ENCODE peak calls at places on chromosomes 4 and X, in seven cellular contexts. Y is OCI-M1, D is GM04504, G is iPS DF 19.7, U is left cardiac atrium, J is fibroblast of the conjunctiva, A is cardiac muscle cell. Q is an unnamed sample.

GRCh38 chr4:33685939-33686338 is 2558.4 kb downstream of the ARAP2 start:
- DNase-seq in Y (no peak), D (no peak), G (no peak), U (no peak), J (no peak), A (no peak), Q (no peak)

GRCh38 chrX:64975491-64975890 is 759 bp downstream of the ZC4H2 start:
- DNase-seq in Y (no peak), D (no peak), G (no peak), U (peak), J (no peak), A (peak), Q (peak)

GRCh38 chr4:125390126-125390525 is 75.4 kb downstream of the FAT4 start:
- DNase-seq in Y (peak), D (peak), G (no peak), U (no peak), J (peak), A (no peak), Q (no peak)

GRCh38 chrX:25016938-25017598 is 1.3 kb upstream of the ARX start:
- DNase-seq in Y (no peak), D (no peak), G (no peak), U (no peak), J (no peak), A (no peak), Q (no peak)

GRCh38 chr4:33696066-33696465 is 2548.2 kb downstream of the ARAP2 start:
- DNase-seq in Y (peak), D (no peak), G (no peak), U (no peak), J (no peak), A (no peak), Q (no peak)

GRCh38 chr4:174230680-174231079 is 52.8 kb downstream of the FBXO8 start:
- DNase-seq in Y (no peak), D (no peak), G (no peak), U (no peak), J (no peak), A (no peak), Q (no peak)

GRCh38 chrX:41912922-41913321 is 10.4 kb downstream of the CASK start:
- DNase-seq in Y (no peak), D (no peak), G (no peak), U (no peak), J (no peak), A (no peak), Q (no peak)

GRCh38 chrX:44884944-44885343 is 12.0 kb downstream of the KDM6A start:
- DNase-seq in Y (no peak), D (no peak), G (no peak), U (no peak), J (no peak), A (no peak), Q (no peak)

GRCh38 chrX:56800801-56801200 is 71.8 kb downstream of the NBDY start:
- DNase-seq in Y (no peak), D (no peak), G (no peak), U (no peak), J (no peak), A (no peak), Q (no peak)

GRCh38 chr4:159290321-159291030 is 187.6 kb downstream of the RAPGEF2 start:
- DNase-seq in Y (no peak), D (no peak), G (no peak), U (no peak), J (no peak), A (no peak), Q (no peak)

GRCh38 chr4:139734875-139735380 is 69.3 kb downstream of the MGST2 start:
- DNase-seq in Y (peak), D (peak), G (peak), U (peak), J (peak), A (peak), Q (peak)

GRCh38 chrX:11064851-11065600 is 46.1 kb upstream of the HCCS start:
- DNase-seq in Y (no peak), D (peak), G (no peak), U (no peak), J (peak), A (no peak), Q (no peak)

GRCh38 chr4:98448923-98449322 is 187.7 kb downstream of the RAP1GDS1 start:
- DNase-seq in Y (no peak), D (no peak), G (no peak), U (no peak), J (no peak), A (peak), Q (no peak)

GRCh38 chrX:95290455-95290854 is 1394.2 kb upstream of the DIAPH2 start:
- DNase-seq in Y (no peak), D (no peak), G (no peak), U (no peak), J (no peak), A (peak), Q (peak)

GRCh38 chrX:18962329-18962728 is 21.6 kb downstream of the PHKA2 start:
- DNase-seq in Y (no peak), D (no peak), G (no peak), U (no peak), J (no peak), A (no peak), Q (no peak)

GRCh38 chr4:78480286-78480685 is 71.3 kb upstream of the ANXA3 start:
- DNase-seq in Y (no peak), D (peak), G (no peak), U (no peak), J (peak), A (no peak), Q (no peak)

GRCh38 chr4:108118505-108118904 is 50.2 kb downstream of the LEF1 start:
- DNase-seq in Y (peak), D (no peak), G (no peak), U (no peak), J (no peak), A (no peak), Q (no peak)

GRCh38 chrX:9312922-9313867 is 151.7 kb upstream of the TBL1X start:
- DNase-seq in Y (peak), D (no peak), G (no peak), U (peak), J (no peak), A (peak), Q (no peak)

GRCh38 chrX:18490816-18491215 is 65.4 kb downstream of the CDKL5 start:
- DNase-seq in Y (no peak), D (no peak), G (no peak), U (no peak), J (no peak), A (no peak), Q (no peak)

GRCh38 chr4:67886281-67886680 is 2.5 kb upstream of the TMPRSS11D start:
- DNase-seq in Y (no peak), D (no peak), G (no peak), U (no peak), J (no peak), A (no peak), Q (no peak)

GRCh38 chrX:68918202-68918601 is 89.4 kb downstream of the EFNB1 start:
- DNase-seq in Y (no peak), D (no peak), G (no peak), U (no peak), J (no peak), A (no peak), Q (no peak)

GRCh38 chr4:42906906-42907774 is 14.6 kb downstream of the GRXCR1 start:
- DNase-seq in Y (peak), D (no peak), G (no peak), U (no peak), J (no peak), A (no peak), Q (no peak)

GRCh38 chrX:45619290-45619689 is 418.6 kb upstream of the DIPK2B start:
- DNase-seq in Y (no peak), D (no peak), G (no peak), U (no peak), J (no peak), A (peak), Q (no peak)

GRCh38 chrX:20189171-20189570 is 47.5 kb upstream of the EIF1AX start:
- DNase-seq in Y (no peak), D (no peak), G (no peak), U (no peak), J (no peak), A (no peak), Q (no peak)

GRCh38 chr4:143559757-143560147 is 46.2 kb downstream of the SMARCA5 start:
- DNase-seq in Y (peak), D (no peak), G (no peak), U (no peak), J (no peak), A (no peak), Q (no peak)

GRCh38 chr4:177191586-177191985 is 118.1 kb upstream of the NEIL3 start:
- DNase-seq in Y (no peak), D (no peak), G (no peak), U (no peak), J (no peak), A (no peak), Q (no peak)

GRCh38 chr4:15569746-15570145 is 85.4 kb downstream of the FBXL5 start:
- DNase-seq in Y (no peak), D (no peak), G (no peak), U (no peak), J (no peak), A (no peak), Q (no peak)

GRCh38 chrX:19832186-19832965 is 55.0 kb downstream of the SH3KBP1 start:
- DNase-seq in Y (no peak), D (no peak), G (no peak), U (no peak), J (no peak), A (no peak), Q (no peak)

GRCh38 chrX:154712781-154713391 is 38.0 kb downstream of the GAB3 start:
- DNase-seq in Y (no peak), D (no peak), G (no peak), U (no peak), J (no peak), A (no peak), Q (no peak)